ENCODE peak calls at places on chromosomes 5 and 9, in eight cellular contexts. X is CD8-positive, alpha-beta memory T cell; B is stomach; O is endodermal cell; K is naive thymus-derived CD4-positive, alpha-beta T cell; U is aorta; M is brain microvascular endothelial cell; Y is neuronal stem cell. E is an unnamed sample.

GRCh38 chr9:134886413-134886913 is 5.9 kb downstream of the FCN2 start:
- DNase-seq in X (no peak), B (no peak), O (no peak), K (no peak), U (no peak), M (no peak), Y (no peak), E (no peak)

GRCh38 chr5:179878222-179879002 is 19.8 kb upstream of the MRNIP start:
- DNase-seq in X (no peak), B (no peak), O (no peak), K (no peak), U (no peak), M (no peak), Y (no peak), E (no peak)

GRCh38 chr5:107331882-107332281 is 338.9 kb downstream of the EFNA5 start:
- DNase-seq in X (no peak), B (no peak), O (no peak), K (no peak), U (no peak), M (no peak), Y (no peak), E (no peak)

GRCh38 chr5:32471784-32472183 is 27.2 kb upstream of the ZFR start:
- DNase-seq in X (no peak), B (no peak), O (peak; percentile 58), K (no peak), U (no peak), M (no peak), Y (no peak), E (no peak)

GRCh38 chr9:75451045-75451444 is 362.7 kb downstream of the OSTF1 start:
- DNase-seq in X (no peak), B (no peak), O (no peak), K (no peak), U (no peak), M (no peak), Y (no peak), E (peak; percentile 32)

GRCh38 chr9:74496819-74497749 is at the start of gene RORB:
- DNase-seq in X (peak; percentile 35), B (peak; percentile 54), O (peak; percentile 93), K (no peak), U (peak; percentile 61), M (no peak), Y (peak; percentile 79), E (peak; percentile 58)

GRCh38 chr9:132201139-132201538 is 39.3 kb downstream of the NTNG2 start:
- DNase-seq in X (no peak), B (peak; percentile 72), O (no peak), K (no peak), U (no peak), M (no peak), Y (no peak), E (no peak)

GRCh38 chr5:135392256-135392655 is 6.8 kb downstream of the MACROH2A1 start:
- DNase-seq in X (no peak), B (no peak), O (no peak), K (no peak), U (no peak), M (peak; percentile 78), Y (no peak), E (no peak)

GRCh38 chr5:171454549-171454948 is 35.1 kb downstream of the FGF18 start:
- DNase-seq in X (no peak), B (no peak), O (no peak), K (no peak), U (no peak), M (no peak), Y (no peak), E (no peak)

GRCh38 chr5:145980718-145981117 is 44.3 kb downstream of the SH3RF2 start:
- DNase-seq in X (no peak), B (no peak), O (no peak), K (no peak), U (no peak), M (no peak), Y (no peak), E (no peak)

GRCh38 chr9:11933926-11934325 is 759.3 kb upstream of the TYRP1 start:
- DNase-seq in X (no peak), B (no peak), O (no peak), K (no peak), U (no peak), M (peak; percentile 11), Y (no peak), E (peak; percentile 50)

GRCh38 chr9:27784999-27785713 is 211.9 kb upstream of the C9orf72 start:
- DNase-seq in X (no peak), B (no peak), O (no peak), K (no peak), U (no peak), M (peak; percentile 29), Y (no peak), E (no peak)

GRCh38 chr9:101478444-101478843 is 42.9 kb upstream of the ALDOB start:
- DNase-seq in X (no peak), B (no peak), O (no peak), K (no peak), U (no peak), M (no peak), Y (no peak), E (no peak)

GRCh38 chr5:175873090-175873454 is 1.7 kb downstream of the CPLX2 start:
- DNase-seq in X (no peak), B (no peak), O (peak; percentile 90), K (no peak), U (no peak), M (no peak), Y (no peak), E (peak; percentile 31)

GRCh38 chr5:59757442-59757841 is 136.1 kb downstream of the PDE4D start:
- DNase-seq in X (no peak), B (no peak), O (no peak), K (no peak), U (no peak), M (peak; percentile 73), Y (no peak), E (no peak)

GRCh38 chr9:94643176-94643575 is 3.9 kb upstream of the FBP1 start:
- DNase-seq in X (no peak), B (no peak), O (no peak), K (no peak), U (no peak), M (no peak), Y (no peak), E (no peak)

GRCh38 chr9:94639996-94640376 is 668 bp upstream of the FBP1 start:
- DNase-seq in X (no peak), B (no peak), O (peak; percentile 89), K (no peak), U (no peak), M (no peak), Y (no peak), E (no peak)

GRCh38 chr9:94642526-94642925 is 3.2 kb upstream of the FBP1 start:
- DNase-seq in X (no peak), B (no peak), O (no peak), K (no peak), U (no peak), M (no peak), Y (no peak), E (no peak)

GRCh38 chr9:94639045-94639995 is at the start of gene FBP1:
- DNase-seq in X (peak; percentile 19), B (peak; percentile 64), O (peak; percentile 76), K (peak; percentile 47), U (peak; percentile 82), M (no peak), Y (no peak), E (no peak)

GRCh38 chr9:94638335-94639044 is 828 bp downstream of the FBP1 start:
- DNase-seq in X (no peak), B (peak; percentile 47), O (no peak), K (no peak), U (no peak), M (no peak), Y (no peak), E (no peak)
- H3K4me3 ChIP-seq in X (peak overlapping the region; percentile 64), B (peak overlapping the region; percentile 61), O (peak overlapping the region; percentile 73), K (peak overlapping the region; percentile 69), U (no peak overlapping the region), M (no peak overlapping the region), Y (no peak overlapping the region), E (no peak overlapping the region)

GRCh38 chr9:125438506-125439433 is 177.1 kb downstream of the GAPVD1 start:
- DNase-seq in X (no peak), B (peak; percentile 17), O (no peak), K (no peak), U (no peak), M (no peak), Y (no peak), E (no peak)
- H3K27me3 ChIP-seq in X (no peaks in the 10 kb centered on the region), B (no peaks in the 10 kb centered on the region), O (no peaks in the 10 kb centered on the region), K (no peaks in the 10 kb centered on the region), U (no peaks in the 10 kb centered on the region), M (no peaks in the 10 kb centered on the region), Y (no peaks in the 10 kb centered on the region), E (no peaks in the 10 kb centered on the region)

DNA sequence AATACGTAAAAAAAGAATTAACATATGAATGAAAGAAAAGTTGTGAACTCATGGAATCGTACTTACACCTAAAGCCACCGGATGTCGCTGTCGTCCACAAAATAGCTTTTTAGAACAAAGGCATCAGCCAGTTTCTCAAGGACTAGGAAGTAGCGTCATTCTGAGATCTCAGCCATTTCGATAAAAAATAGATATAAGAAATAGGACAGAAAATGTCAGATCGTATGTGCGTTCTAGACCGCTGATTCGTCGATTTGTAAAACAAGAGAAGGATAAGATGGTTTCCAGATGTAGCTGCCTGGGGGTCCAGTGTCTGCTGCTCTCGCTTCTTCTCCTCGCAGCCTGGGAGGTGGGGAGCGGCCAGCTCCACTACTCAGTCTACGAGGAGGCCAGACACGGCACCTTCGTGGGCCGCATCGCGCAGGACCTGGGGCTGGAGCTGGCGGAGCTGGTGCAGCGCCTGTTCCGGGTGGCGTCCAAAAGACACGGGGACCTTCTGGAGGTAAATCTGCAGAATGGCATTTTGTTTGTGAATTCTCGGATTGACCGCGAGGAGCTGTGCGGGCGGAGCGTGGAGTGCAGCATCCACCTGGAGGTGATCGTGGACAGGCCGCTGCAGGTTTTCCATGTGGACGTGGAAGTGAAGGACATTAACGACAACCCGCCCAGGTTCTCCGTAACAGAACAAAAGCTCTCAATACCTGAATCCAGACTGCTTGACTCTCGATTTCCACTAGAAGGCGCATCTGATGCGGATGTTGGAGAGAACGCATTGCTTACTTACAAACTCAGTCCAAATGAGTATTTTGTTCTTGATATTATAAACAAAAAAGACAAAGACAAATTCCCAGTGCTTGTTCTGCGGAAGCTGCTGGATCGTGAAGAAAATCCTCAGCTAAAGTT is at the start of gene PCDHA10:
- DNase-seq in X (no peak), B (no peak), O (peak; percentile 82), K (no peak), U (no peak), M (no peak), Y (peak; percentile 24), E (no peak)
- H3K4me3 ChIP-seq in X (no peak within 1 kb of the TSS), B (no peak within 1 kb of the TSS), O (no peak within 1 kb of the TSS), K (no peak within 1 kb of the TSS), U (no peak within 1 kb of the TSS), M (no peak within 1 kb of the TSS), Y (peak within 1 kb of the TSS; percentile 74), E (no peak within 1 kb of the TSS)

GRCh38 chr9:130938184-130938651 is 829 bp downstream of the FIBCD1 start:
- DNase-seq in X (no peak), B (no peak), O (no peak), K (no peak), U (no peak), M (no peak), Y (no peak), E (no peak)
- H3K27me3 ChIP-seq in X (peaks cover 72% of the 10 kb centered on the region), B (peaks cover 95% of the 10 kb centered on the region), O (peaks cover 63% of the 10 kb centered on the region), K (peaks cover 2% of the 10 kb centered on the region), U (no peaks in the 10 kb centered on the region), M (peaks cover 67% of the 10 kb centered on the region), Y (peaks cover 66% of the 10 kb centered on the region), E (peaks cover 21% of the 10 kb centered on the region)